ENCODE peak calls at places on chromosomes 16 and 17, in nine cellular contexts. One of them, this sample, is unnamed.

GRCh38 chr17:37121616-37122015 is 172.9 kb downstream of the AATF start:
- DNase-seq in gastrocnemius medialis: no peak
- DNase-seq in transverse colon: no peak
- DNase-seq in body of pancreas: no peak
- DNase-seq in right lobe of liver: no peak
- DNase-seq in adrenal gland: no peak
- DNase-seq in IMR-90: no peak
- DNase-seq in ovary: no peak
- DNase-seq in sigmoid colon: no peak
- DNase-seq in this sample: no peak

GRCh38 chr16:11390573-11391495 is 45.6 kb downstream of the RMI2 start:
- DNase-seq in ovary: no peak
- DNase-seq in right lobe of liver: no peak
- DNase-seq in IMR-90: no peak
- DNase-seq in gastrocnemius medialis: no peak
- DNase-seq in transverse colon: no peak
- DNase-seq in sigmoid colon: peak; percentile 41
- DNase-seq in adrenal gland: no peak
- DNase-seq in body of pancreas: no peak
- DNase-seq in this sample: no peak

GRCh38 chr17:58301504-58302150 is 20.9 kb upstream of the MPO start:
- DNase-seq in sigmoid colon: peak; percentile 56
- DNase-seq in body of pancreas: no peak
- DNase-seq in right lobe of liver: no peak
- DNase-seq in adrenal gland: no peak
- DNase-seq in IMR-90: no peak
- DNase-seq in gastrocnemius medialis: no peak
- DNase-seq in ovary: no peak
- DNase-seq in transverse colon: no peak
- DNase-seq in this sample: peak; percentile 70

GRCh38 chr17:77840576-77841160 is 117.8 kb upstream of the TNRC6C start:
- DNase-seq in transverse colon: peak; percentile 4
- DNase-seq in body of pancreas: no peak
- DNase-seq in right lobe of liver: no peak
- DNase-seq in gastrocnemius medialis: peak; percentile 20
- DNase-seq in ovary: no peak
- DNase-seq in IMR-90: no peak
- DNase-seq in adrenal gland: no peak
- DNase-seq in sigmoid colon: peak; percentile 47
- DNase-seq in this sample: no peak

GRCh38 chr17:80029235-80029974 is 6.3 kb downstream of the TBC1D16 start:
- DNase-seq in adrenal gland: peak; percentile 81
- DNase-seq in gastrocnemius medialis: peak; percentile 80
- DNase-seq in IMR-90: peak; percentile 74
- DNase-seq in body of pancreas: peak; percentile 97
- DNase-seq in transverse colon: peak; percentile 68
- DNase-seq in ovary: peak; percentile 76
- DNase-seq in sigmoid colon: peak; percentile 96
- DNase-seq in right lobe of liver: peak; percentile 94
- DNase-seq in this sample: peak; percentile 95

GRCh38 chr17:77437017-77437416 is 296.2 kb downstream of the SEC14L1 start:
- DNase-seq in right lobe of liver: no peak
- DNase-seq in ovary: peak; percentile 75
- DNase-seq in transverse colon: peak; percentile 42
- DNase-seq in sigmoid colon: peak; percentile 82
- DNase-seq in adrenal gland: peak; percentile 52
- DNase-seq in IMR-90: peak; percentile 80
- DNase-seq in gastrocnemius medialis: no peak
- DNase-seq in body of pancreas: no peak
- DNase-seq in this sample: no peak

GRCh38 chr16:13906426-13907089 is 13.4 kb upstream of the ERCC4 start:
- DNase-seq in IMR-90: no peak
- DNase-seq in right lobe of liver: no peak
- DNase-seq in body of pancreas: no peak
- DNase-seq in adrenal gland: no peak
- DNase-seq in sigmoid colon: no peak
- DNase-seq in ovary: no peak
- DNase-seq in gastrocnemius medialis: no peak
- DNase-seq in transverse colon: no peak
- DNase-seq in this sample: peak; percentile 72

GRCh38 chr17:37116802-37117201 is 168.0 kb downstream of the AATF start:
- DNase-seq in gastrocnemius medialis: no peak
- DNase-seq in ovary: no peak
- DNase-seq in body of pancreas: no peak
- DNase-seq in sigmoid colon: no peak
- DNase-seq in transverse colon: no peak
- DNase-seq in adrenal gland: no peak
- DNase-seq in IMR-90: no peak
- DNase-seq in right lobe of liver: no peak
- DNase-seq in this sample: no peak

GRCh38 chr17:6936370-6937028 is 59.4 kb upstream of the ALOX12 start:
- DNase-seq in sigmoid colon: peak; percentile 74
- DNase-seq in IMR-90: peak; percentile 6
- DNase-seq in right lobe of liver: no peak
- DNase-seq in adrenal gland: peak; percentile 57
- DNase-seq in ovary: no peak
- DNase-seq in gastrocnemius medialis: peak; percentile 5
- DNase-seq in body of pancreas: no peak
- DNase-seq in transverse colon: peak; percentile 50
- DNase-seq in this sample: no peak

GRCh38 chr16:47884131-47884725 is 271.6 kb downstream of the ABCC12 start:
- DNase-seq in ovary: no peak
- DNase-seq in IMR-90: no peak
- DNase-seq in sigmoid colon: no peak
- DNase-seq in transverse colon: no peak
- DNase-seq in gastrocnemius medialis: no peak
- DNase-seq in right lobe of liver: no peak
- DNase-seq in adrenal gland: no peak
- DNase-seq in body of pancreas: no peak
- DNase-seq in this sample: no peak

GRCh38 chr17:83051423-83052240 is 27.8 kb upstream of the METRNL start:
- DNase-seq in right lobe of liver: peak; percentile 99
- DNase-seq in transverse colon: peak; percentile 98
- DNase-seq in ovary: peak; percentile 97
- DNase-seq in adrenal gland: peak; percentile 98
- DNase-seq in sigmoid colon: peak; percentile 99
- DNase-seq in IMR-90: peak; percentile 95
- DNase-seq in gastrocnemius medialis: peak; percentile 93
- DNase-seq in body of pancreas: peak; percentile 99
- DNase-seq in this sample: peak; percentile 99

GRCh38 chr17:74772071-74772470 is 4.1 kb downstream of the NAT9 start:
- DNase-seq in adrenal gland: no peak
- DNase-seq in ovary: no peak
- DNase-seq in IMR-90: no peak
- DNase-seq in gastrocnemius medialis: no peak
- DNase-seq in transverse colon: no peak
- DNase-seq in right lobe of liver: no peak
- DNase-seq in body of pancreas: no peak
- DNase-seq in sigmoid colon: no peak
- DNase-seq in this sample: no peak

GRCh38 chr16:12016166-12016947 is 39.8 kb downstream of the SNX29 start:
- DNase-seq in IMR-90: peak; percentile 51
- DNase-seq in transverse colon: no peak
- DNase-seq in adrenal gland: no peak
- DNase-seq in gastrocnemius medialis: no peak
- DNase-seq in body of pancreas: peak; percentile 33
- DNase-seq in ovary: no peak
- DNase-seq in right lobe of liver: no peak
- DNase-seq in sigmoid colon: no peak
- DNase-seq in this sample: no peak

GRCh38 chr17:8499614-8500013 is 63.9 kb downstream of the NDEL1 start:
- DNase-seq in gastrocnemius medialis: no peak
- DNase-seq in IMR-90: no peak
- DNase-seq in transverse colon: no peak
- DNase-seq in right lobe of liver: no peak
- DNase-seq in body of pancreas: no peak
- DNase-seq in adrenal gland: no peak
- DNase-seq in sigmoid colon: no peak
- DNase-seq in ovary: no peak
- DNase-seq in this sample: no peak
- H3K36me3 ChIP-seq in gastrocnemius medialis: peaks cover 21% of the 10 kb centered on the region
- H3K36me3 ChIP-seq in IMR-90: peaks cover 53% of the 10 kb centered on the region
- H3K36me3 ChIP-seq in transverse colon: no peaks in the 10 kb centered on the region
- H3K36me3 ChIP-seq in right lobe of liver: peaks cover 14% of the 10 kb centered on the region
- H3K36me3 ChIP-seq in body of pancreas: peaks cover 4% of the 10 kb centered on the region
- H3K36me3 ChIP-seq in adrenal gland: peaks cover 43% of the 10 kb centered on the region
- H3K36me3 ChIP-seq in sigmoid colon: no peaks in the 10 kb centered on the region
- H3K36me3 ChIP-seq in ovary: no peaks in the 10 kb centered on the region
- H3K36me3 ChIP-seq in this sample: peaks cover 46% of the 10 kb centered on the region

GRCh38 chr16:1778200-1779179 is 3.9 kb downstream of the SPSB3 start:
- DNase-seq in sigmoid colon: no peak
- DNase-seq in gastrocnemius medialis: no peak
- DNase-seq in right lobe of liver: peak; percentile 51
- DNase-seq in transverse colon: peak; percentile 10
- DNase-seq in IMR-90: no peak
- DNase-seq in body of pancreas: no peak
- DNase-seq in adrenal gland: no peak
- DNase-seq in ovary: no peak
- DNase-seq in this sample: no peak
- TF ChIP-seq POLR2A in sigmoid colon: no peak
- TF ChIP-seq POLR2A in gastrocnemius medialis: no peak
- TF ChIP-seq POLR2A in right lobe of liver: no peak
- TF ChIP-seq POLR2A in transverse colon: no peak
- TF ChIP-seq POLR2A in IMR-90: no peak
- TF ChIP-seq POLR2A in body of pancreas: no peak
- TF ChIP-seq POLR2A in adrenal gland: no peak
- TF ChIP-seq POLR2A in ovary: no peak
- TF ChIP-seq POLR2A in this sample: no peak

GRCh38 chr16:29983420-29984136 is 9.9 kb downstream of the TAOK2 start:
- DNase-seq in adrenal gland: no peak
- DNase-seq in right lobe of liver: no peak
- DNase-seq in sigmoid colon: no peak
- DNase-seq in IMR-90: peak; percentile 64
- DNase-seq in gastrocnemius medialis: no peak
- DNase-seq in body of pancreas: no peak
- DNase-seq in ovary: no peak
- DNase-seq in transverse colon: no peak
- DNase-seq in this sample: no peak
- H3K36me3 ChIP-seq in adrenal gland: peaks cover 100% of the 10 kb centered on the region
- H3K36me3 ChIP-seq in right lobe of liver: peaks cover 76% of the 10 kb centered on the region
- H3K36me3 ChIP-seq in sigmoid colon: peaks cover 69% of the 10 kb centered on the region
- H3K36me3 ChIP-seq in IMR-90: peaks cover 84% of the 10 kb centered on the region
- H3K36me3 ChIP-seq in gastrocnemius medialis: peaks cover 100% of the 10 kb centered on the region
- H3K36me3 ChIP-seq in body of pancreas: peaks cover 73% of the 10 kb centered on the region
- H3K36me3 ChIP-seq in ovary: no peaks in the 10 kb centered on the region
- H3K36me3 ChIP-seq in transverse colon: no peaks in the 10 kb centered on the region
- H3K36me3 ChIP-seq in this sample: peaks cover 100% of the 10 kb centered on the region

GRCh38 chr16:84604477-84605013 is 13.3 kb downstream of the COTL1 start:
- DNase-seq in IMR-90: no peak
- DNase-seq in gastrocnemius medialis: no peak
- DNase-seq in adrenal gland: no peak
- DNase-seq in right lobe of liver: no peak
- DNase-seq in body of pancreas: no peak
- DNase-seq in ovary: no peak
- DNase-seq in transverse colon: no peak
- DNase-seq in sigmoid colon: no peak
- DNase-seq in this sample: no peak
- TF ChIP-seq POLR2A in IMR-90: no peak
- TF ChIP-seq POLR2A in gastrocnemius medialis: no peak
- TF ChIP-seq POLR2A in adrenal gland: no peak
- TF ChIP-seq POLR2A in right lobe of liver: no peak
- TF ChIP-seq POLR2A in body of pancreas: no peak
- TF ChIP-seq POLR2A in ovary: no peak
- TF ChIP-seq POLR2A in transverse colon: no peak
- TF ChIP-seq POLR2A in sigmoid colon: no peak
- TF ChIP-seq POLR2A in this sample: no peak

GRCh38 chr17:40087049-40087794 is 13.2 kb downstream of the NR1D1 start:
- DNase-seq in body of pancreas: no peak
- DNase-seq in sigmoid colon: no peak
- DNase-seq in ovary: no peak
- DNase-seq in transverse colon: no peak
- DNase-seq in IMR-90: no peak
- DNase-seq in adrenal gland: no peak
- DNase-seq in right lobe of liver: no peak
- DNase-seq in gastrocnemius medialis: no peak
- DNase-seq in this sample: no peak

GRCh38 chr17:40091691-40092397 is 8.5 kb downstream of the NR1D1 start:
- DNase-seq in sigmoid colon: no peak
- DNase-seq in body of pancreas: peak; percentile 54
- DNase-seq in gastrocnemius medialis: no peak
- DNase-seq in IMR-90: no peak
- DNase-seq in ovary: peak; percentile 61
- DNase-seq in transverse colon: no peak
- DNase-seq in right lobe of liver: no peak
- DNase-seq in adrenal gland: peak; percentile 57
- DNase-seq in this sample: no peak

GRCh38 chr17:40087903-40088718 is 12.3 kb downstream of the NR1D1 start:
- DNase-seq in IMR-90: no peak
- DNase-seq in sigmoid colon: no peak
- DNase-seq in body of pancreas: no peak
- DNase-seq in ovary: peak; percentile 42
- DNase-seq in adrenal gland: no peak
- DNase-seq in gastrocnemius medialis: no peak
- DNase-seq in right lobe of liver: no peak
- DNase-seq in transverse colon: no peak
- DNase-seq in this sample: no peak

GRCh38 chr17:40090234-40091111 is 9.9 kb downstream of the NR1D1 start:
- DNase-seq in body of pancreas: peak; percentile 31
- DNase-seq in transverse colon: no peak
- DNase-seq in right lobe of liver: no peak
- DNase-seq in adrenal gland: no peak
- DNase-seq in gastrocnemius medialis: no peak
- DNase-seq in IMR-90: no peak
- DNase-seq in ovary: peak; percentile 65
- DNase-seq in sigmoid colon: peak; percentile 91
- DNase-seq in this sample: no peak

DNA sequence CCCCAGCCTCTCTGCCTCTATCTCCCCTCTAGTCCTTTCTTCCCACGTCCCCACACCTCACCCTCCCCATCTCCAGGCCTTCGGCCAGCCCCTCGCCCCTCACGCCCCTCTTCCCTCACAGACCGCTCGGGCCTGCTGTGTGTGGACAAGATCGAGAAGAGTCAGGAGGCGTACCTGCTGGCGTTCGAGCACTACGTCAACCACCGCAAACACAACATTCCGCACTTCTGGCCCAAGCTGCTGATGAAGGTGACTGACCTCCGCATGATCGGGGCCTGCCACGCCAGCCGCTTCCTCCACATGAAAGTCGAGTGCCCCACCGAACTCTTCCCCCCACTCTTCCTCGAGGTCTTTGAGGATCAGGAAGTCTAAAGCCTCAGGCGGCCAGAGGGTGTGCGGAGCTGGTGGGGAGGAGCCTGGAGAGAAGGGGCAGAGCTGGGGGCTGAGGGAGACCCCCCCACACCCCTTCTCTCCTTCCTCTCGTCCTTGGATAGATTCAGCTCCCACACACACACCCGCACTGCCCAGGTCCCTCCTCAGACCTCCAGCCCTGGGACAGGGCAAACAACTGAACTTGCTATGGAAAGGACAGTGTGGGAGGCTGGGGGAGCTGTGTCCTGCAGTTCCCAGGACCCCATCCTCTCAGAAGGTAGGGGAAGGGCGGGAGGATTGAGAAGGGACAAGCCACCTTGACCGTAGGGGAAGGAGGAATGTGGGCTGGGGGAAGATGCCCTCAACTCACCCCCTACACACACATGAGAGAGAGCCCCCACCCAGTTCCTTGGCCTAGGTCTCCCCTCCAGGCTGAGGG is 11.1 kb downstream of the NR1D1 start:
- DNase-seq in IMR-90: no peak
- DNase-seq in ovary: peak; percentile 62
- DNase-seq in transverse colon: no peak
- DNase-seq in right lobe of liver: no peak
- DNase-seq in body of pancreas: peak; percentile 10
- DNase-seq in sigmoid colon: no peak
- DNase-seq in adrenal gland: no peak
- DNase-seq in gastrocnemius medialis: no peak
- DNase-seq in this sample: no peak
- H3K36me3 ChIP-seq in IMR-90: peaks cover 70% of the 10 kb centered on the region
- H3K36me3 ChIP-seq in ovary: peaks cover 4% of the 10 kb centered on the region
- H3K36me3 ChIP-seq in transverse colon: no peaks in the 10 kb centered on the region
- H3K36me3 ChIP-seq in right lobe of liver: peaks cover 17% of the 10 kb centered on the region
- H3K36me3 ChIP-seq in body of pancreas: peaks cover 26% of the 10 kb centered on the region
- H3K36me3 ChIP-seq in sigmoid colon: peaks cover 40% of the 10 kb centered on the region
- H3K36me3 ChIP-seq in adrenal gland: peaks cover 71% of the 10 kb centered on the region
- H3K36me3 ChIP-seq in gastrocnemius medialis: peaks cover 70% of the 10 kb centered on the region
- H3K36me3 ChIP-seq in this sample: peaks cover 86% of the 10 kb centered on the region